ENCODE peak calls at places on chromosomes 2 and 18, in four cellular contexts. One of them, this sample, is unnamed.

GRCh38 chr2:122028371-122029102 is 273.1 kb downstream of the TSN start:
- DNase-seq in K562: no peak
- DNase-seq in GM12878: no peak
- DNase-seq in HepG2: no peak
- DNase-seq in this sample: no peak

GRCh38 chr2:197208029-197208428 is 102.6 kb downstream of the ANKRD44 start:
- DNase-seq in GM12878: no peak
- DNase-seq in K562: no peak
- DNase-seq in HepG2: no peak
- DNase-seq in this sample: no peak

GRCh38 chr18:62388855-62389760 is 64.0 kb downstream of the TNFRSF11A start:
- DNase-seq in GM12878: no peak
- DNase-seq in K562: no peak
- DNase-seq in HepG2: peak; percentile 81
- DNase-seq in this sample: no peak

GRCh38 chr2:95314964-95315611 is 17.9 kb downstream of the KCNIP3 start:
- DNase-seq in K562: peak; percentile 46
- DNase-seq in HepG2: peak; percentile 36
- DNase-seq in GM12878: no peak
- DNase-seq in this sample: peak; percentile 51

GRCh38 chr2:17995594-17995993 is 117.1 kb downstream of the KCNS3 start:
- DNase-seq in GM12878: no peak
- DNase-seq in HepG2: no peak
- DNase-seq in K562: no peak
- DNase-seq in this sample: no peak

GRCh38 chr2:81247648-81248047 is 943.1 kb upstream of the LRRTM1 start:
- DNase-seq in HepG2: peak; percentile 80
- DNase-seq in GM12878: peak; percentile 15
- DNase-seq in K562: no peak
- DNase-seq in this sample: no peak

GRCh38 chr2:128395640-128396499 is 77.2 kb upstream of the HS6ST1 start:
- DNase-seq in GM12878: no peak
- DNase-seq in K562: no peak
- DNase-seq in HepG2: no peak
- DNase-seq in this sample: no peak

GRCh38 chr2:85541753-85542457 is 2.9 kb downstream of the MAT2A start:
- DNase-seq in K562: no peak
- DNase-seq in GM12878: no peak
- DNase-seq in HepG2: no peak
- DNase-seq in this sample: no peak

GRCh38 chr2:84181927-84182326 is 277.2 kb downstream of the SUCLG1 start:
- DNase-seq in K562: no peak
- DNase-seq in GM12878: no peak
- DNase-seq in HepG2: no peak
- DNase-seq in this sample: no peak

GRCh38 chr2:109280804-109281203 is 151.8 kb downstream of the SH3RF3 start:
- DNase-seq in K562: no peak
- DNase-seq in GM12878: no peak
- DNase-seq in HepG2: no peak
- DNase-seq in this sample: no peak

GRCh38 chr18:24057804-24058203 is 43.2 kb downstream of the TTC39C start:
- DNase-seq in GM12878: no peak
- DNase-seq in HepG2: no peak
- DNase-seq in K562: no peak
- DNase-seq in this sample: no peak

GRCh38 chr2:180823546-180824141 is 156.8 kb upstream of the UBE2E3 start:
- DNase-seq in GM12878: no peak
- DNase-seq in K562: no peak
- DNase-seq in HepG2: no peak
- DNase-seq in this sample: no peak

GRCh38 chr2:44952143-44952805 is 10.8 kb downstream of the SIX3 start:
- DNase-seq in K562: peak; percentile 75
- DNase-seq in GM12878: no peak
- DNase-seq in HepG2: peak; percentile 58
- DNase-seq in this sample: peak; percentile 75

GRCh38 chr2:223230352-223230751 is 178.4 kb downstream of the KCNE4 start:
- DNase-seq in K562: no peak
- DNase-seq in HepG2: no peak
- DNase-seq in GM12878: no peak
- DNase-seq in this sample: no peak

GRCh38 chr2:146918280-146918679 is 926.5 kb upstream of the ACVR2A start:
- DNase-seq in GM12878: no peak
- DNase-seq in HepG2: no peak
- DNase-seq in K562: no peak
- DNase-seq in this sample: no peak

GRCh38 chr2:171409436-171409971 is 24.3 kb downstream of the METTL8 start:
- DNase-seq in GM12878: no peak
- DNase-seq in K562: no peak
- DNase-seq in HepG2: no peak
- DNase-seq in this sample: no peak

GRCh38 chr2:230181245-230181644 is 38.5 kb downstream of the SP110 start:
- DNase-seq in GM12878: no peak
- DNase-seq in K562: no peak
- DNase-seq in HepG2: no peak
- DNase-seq in this sample: no peak

GRCh38 chr2:67012165-67012564 is 385.0 kb upstream of the ETAA1 start:
- DNase-seq in HepG2: no peak
- DNase-seq in GM12878: no peak
- DNase-seq in K562: no peak
- DNase-seq in this sample: no peak

GRCh38 chr2:170145675-170146432 is 32.1 kb upstream of the MYO3B start:
- DNase-seq in GM12878: no peak
- DNase-seq in K562: no peak
- DNase-seq in HepG2: no peak
- DNase-seq in this sample: no peak

GRCh38 chr2:209682646-209683045 is 89.0 kb upstream of the UNC80 start:
- DNase-seq in GM12878: no peak
- DNase-seq in HepG2: no peak
- DNase-seq in K562: no peak
- DNase-seq in this sample: no peak

GRCh38 chr18:68874361-68874760 is 76.5 kb downstream of the CCDC102B start:
- DNase-seq in HepG2: no peak
- DNase-seq in K562: no peak
- DNase-seq in GM12878: no peak
- DNase-seq in this sample: no peak

GRCh38 chr2:237354930-237355329 is 59.0 kb downstream of the COL6A3 start:
- DNase-seq in GM12878: no peak
- DNase-seq in K562: no peak
- DNase-seq in HepG2: no peak
- DNase-seq in this sample: no peak

GRCh38 chr2:3101704-3102055 is 275.9 kb downstream of the EIPR1 start:
- DNase-seq in GM12878: no peak
- DNase-seq in K562: no peak
- DNase-seq in HepG2: no peak
- DNase-seq in this sample: no peak

GRCh38 chr18:45838302-45839070 is 13.0 kb downstream of the SIGLEC15 start:
- DNase-seq in HepG2: no peak
- DNase-seq in GM12878: no peak
- DNase-seq in K562: no peak
- DNase-seq in this sample: no peak

GRCh38 chr2:70994055-70994444 is 623 bp downstream of the TEX261 start:
- DNase-seq in HepG2: no peak
- DNase-seq in K562: no peak
- DNase-seq in GM12878: no peak
- DNase-seq in this sample: peak; percentile 39

GRCh38 chr2:231017250-231017636 is 20.1 kb upstream of the C2orf72 start:
- DNase-seq in K562: no peak
- DNase-seq in HepG2: no peak
- DNase-seq in GM12878: no peak
- DNase-seq in this sample: no peak

GRCh38 chr2:17757321-17757720 is 3.4 kb downstream of the GEN1 start:
- DNase-seq in K562: no peak
- DNase-seq in HepG2: peak; percentile 89
- DNase-seq in GM12878: no peak
- DNase-seq in this sample: no peak

GRCh38 chr18:57834616-57835015 is 31.5 kb upstream of the ATP8B1 start:
- DNase-seq in K562: no peak
- DNase-seq in GM12878: no peak
- DNase-seq in HepG2: no peak
- DNase-seq in this sample: no peak
- TF ChIP-seq FOXK2 in K562: no peak
- TF ChIP-seq FOXK2 in GM12878: no peak
- TF ChIP-seq FOXK2 in HepG2: no peak
- TF ChIP-seq FOXK2 in this sample: no peak

GRCh38 chr2:23404426-23404825 is 19.4 kb downstream of the KLHL29 start:
- DNase-seq in HepG2: peak; percentile 24
- DNase-seq in GM12878: peak; percentile 26
- DNase-seq in K562: no peak
- DNase-seq in this sample: peak; percentile 56
- TF ChIP-seq FOXK2 in HepG2: no peak
- TF ChIP-seq FOXK2 in GM12878: no peak
- TF ChIP-seq FOXK2 in K562: no peak
- TF ChIP-seq FOXK2 in this sample: no peak

DNA sequence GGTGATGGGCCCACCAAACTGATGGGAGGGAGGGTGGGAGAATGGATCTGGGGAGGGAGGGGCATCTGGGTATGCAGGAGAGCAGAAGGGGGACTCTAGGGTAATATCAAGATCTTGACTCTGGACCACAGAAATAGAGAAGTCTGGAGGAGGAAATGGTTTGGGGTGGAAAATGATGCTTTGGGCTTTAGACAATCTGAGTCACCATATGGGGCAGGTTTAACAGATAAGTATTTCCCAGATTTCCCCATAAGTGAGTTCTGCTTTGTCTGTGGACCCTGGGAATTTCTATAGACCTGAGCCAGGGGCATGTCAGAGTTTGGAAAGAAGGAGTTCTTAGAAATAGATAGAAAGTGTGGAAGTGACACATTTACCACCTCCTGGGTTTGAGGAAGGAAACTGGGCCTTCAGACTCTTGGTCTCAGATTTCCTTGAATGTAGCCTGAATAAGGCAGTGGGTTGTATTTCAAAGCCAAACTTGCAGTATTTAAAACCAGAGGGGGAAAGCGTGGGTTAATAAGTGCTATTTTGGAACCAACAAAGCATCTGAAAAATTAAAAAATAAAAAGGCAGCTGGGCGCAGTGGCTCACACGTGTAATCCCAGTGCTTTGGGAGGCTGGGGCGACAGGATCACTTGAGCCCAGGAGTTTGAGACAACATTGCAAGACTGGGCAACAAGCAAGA is 15.1 kb upstream of the IL1A start:
- DNase-seq in K562: no peak
- DNase-seq in GM12878: no peak
- DNase-seq in HepG2: no peak
- DNase-seq in this sample: no peak
- TF ChIP-seq FOXK2 in K562: no peak
- TF ChIP-seq FOXK2 in GM12878: no peak
- TF ChIP-seq FOXK2 in HepG2: no peak
- TF ChIP-seq FOXK2 in this sample: no peak

DNA sequence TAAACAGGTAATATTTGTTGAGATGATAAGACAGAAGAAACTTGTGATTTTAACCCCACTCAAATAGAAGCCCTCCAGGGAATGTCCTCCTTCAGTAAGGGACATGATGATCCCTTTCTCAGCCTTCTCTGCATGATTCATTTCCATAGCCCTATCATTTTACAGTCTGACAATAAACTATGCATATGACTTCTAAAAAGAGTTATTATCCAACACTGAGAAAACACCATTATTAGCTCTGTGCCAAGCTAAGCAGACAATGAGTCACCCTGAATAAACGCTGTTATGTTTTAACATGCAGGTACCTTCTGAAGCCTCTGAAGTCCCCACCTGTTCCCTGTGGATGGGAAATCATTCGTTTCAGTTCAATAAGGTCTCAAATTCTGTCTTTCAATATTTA is 54.7 kb downstream of the DTNB start:
- DNase-seq in HepG2: peak; percentile 84
- DNase-seq in GM12878: no peak
- DNase-seq in K562: no peak
- DNase-seq in this sample: no peak
- TF ChIP-seq FOXK2 in HepG2: no peak
- TF ChIP-seq FOXK2 in GM12878: no peak
- TF ChIP-seq FOXK2 in K562: no peak
- TF ChIP-seq FOXK2 in this sample: no peak